ENCODE peak calls at places on chromosome 10, in six cellular contexts. H, A, Q, E, M and P are unnamed samples.

GRCh38 chr10:3455385-3456334 is 283.1 kb upstream of the PITRM1 start:
- DNase-seq in H (peak), A (no peak), Q (no peak), E (no peak), M (no peak), P (peak)

GRCh38 chr10:24716295-24716694 is 7.4 kb downstream of the ARHGAP21 start:
- DNase-seq in H (no peak), A (no peak), Q (no peak), E (no peak), M (peak), P (no peak)

GRCh38 chr10:25130911-25131310 is 43.9 kb upstream of the GPR158 start:
- DNase-seq in H (peak), A (no peak), Q (no peak), E (no peak), M (no peak), P (peak)

GRCh38 chr10:63247771-63248170 is 114.6 kb downstream of the NRBF2 start:
- DNase-seq in H (peak), A (no peak), Q (no peak), E (no peak), M (no peak), P (no peak)

GRCh38 chr10:121553861-121554264 is 44.4 kb downstream of the FGFR2 start:
- DNase-seq in H (no peak), A (no peak), Q (no peak), E (no peak), M (peak), P (no peak)

GRCh38 chr10:90420637-90421318 is 437.1 kb downstream of the HTR7 start:
- DNase-seq in H (no peak), A (no peak), Q (no peak), E (no peak), M (no peak), P (no peak)

GRCh38 chr10:20898851-20899250 is 1.7 kb upstream of the NEBL start:
- DNase-seq in H (peak), A (no peak), Q (no peak), E (no peak), M (no peak), P (no peak)

GRCh38 chr10:60737242-60737641 is 41.0 kb upstream of the CDK1 start:
- DNase-seq in H (no peak), A (no peak), Q (no peak), E (no peak), M (no peak), P (no peak)

GRCh38 chr10:103666109-103666508 is 172.6 kb downstream of the NEURL1 start:
- DNase-seq in H (peak), A (no peak), Q (peak), E (no peak), M (peak), P (peak)

GRCh38 chr10:73131295-73131694 is 21.0 kb downstream of the NUDT13 start:
- DNase-seq in H (peak), A (no peak), Q (no peak), E (no peak), M (no peak), P (peak)

GRCh38 chr10:103784089-103784488 is 71.3 kb downstream of the SH3PXD2A start:
- DNase-seq in H (no peak), A (no peak), Q (no peak), E (no peak), M (no peak), P (no peak)

GRCh38 chr10:131629026-131629425 is 271.8 kb upstream of the PPP2R2D start:
- DNase-seq in H (no peak), A (no peak), Q (no peak), E (no peak), M (no peak), P (no peak)

GRCh38 chr10:114487815-114488536 is 83.7 kb upstream of the AFAP1L2 start:
- DNase-seq in H (no peak), A (no peak), Q (no peak), E (no peak), M (no peak), P (peak)

GRCh38 chr10:57880441-57881301 is 387.0 kb downstream of the IPMK start:
- DNase-seq in H (no peak), A (no peak), Q (no peak), E (no peak), M (no peak), P (no peak)

GRCh38 chr10:28592953-28593352 is 60.0 kb downstream of the WAC start:
- DNase-seq in H (peak), A (no peak), Q (no peak), E (no peak), M (no peak), P (peak)

GRCh38 chr10:49187950-49188761 is at the start of gene TMEM273:
- DNase-seq in H (no peak), A (no peak), Q (peak), E (no peak), M (peak), P (no peak)

GRCh38 chr10:63320683-63321082 is 145.1 kb downstream of the JMJD1C start:
- DNase-seq in H (no peak), A (no peak), Q (no peak), E (no peak), M (no peak), P (no peak)

GRCh38 chr10:50431791-50432190 is 180.5 kb upstream of the ASAH2 start:
- DNase-seq in H (no peak), A (no peak), Q (no peak), E (no peak), M (no peak), P (no peak)

GRCh38 chr10:46282460-46283216 is 4.2 kb upstream of the ANTXRL start:
- DNase-seq in H (peak), A (no peak), Q (peak), E (peak), M (peak), P (peak)

GRCh38 chr10:119817991-119818888 is 54.4 kb downstream of the MCMBP start:
- DNase-seq in H (peak), A (no peak), Q (peak), E (peak), M (peak), P (no peak)

GRCh38 chr10:112525215-112525614 is 78.2 kb downstream of the VTI1A start:
- DNase-seq in H (no peak), A (no peak), Q (no peak), E (no peak), M (no peak), P (no peak)

GRCh38 chr10:114856544-114857287 is 35.1 kb downstream of the FHIP2A start:
- DNase-seq in H (peak), A (no peak), Q (no peak), E (no peak), M (no peak), P (peak)

GRCh38 chr10:71383972-71384687 is 12.6 kb upstream of the CDH23 start:
- DNase-seq in H (peak), A (peak), Q (peak), E (peak), M (peak), P (no peak)

GRCh38 chr10:94279835-94280709 is 82.7 kb downstream of the NOC3L start:
- DNase-seq in H (peak), A (no peak), Q (peak), E (no peak), M (peak), P (peak)

GRCh38 chr10:43373461-43373860 is 2.0 kb downstream of the FXYD4 start:
- DNase-seq in H (no peak), A (no peak), Q (no peak), E (no peak), M (no peak), P (no peak)

GRCh38 chr10:86545097-86545496 is 23.5 kb upstream of the WAPL start:
- DNase-seq in H (no peak), A (peak), Q (no peak), E (no peak), M (no peak), P (no peak)